ENCODE peak calls at places on chromosomes 16 and 17, in eight cellular contexts. B is stomach, H is lower leg skin, K is A549, Z is esophagus squamous epithelium, L is ovary, U is K562, F is body of pancreas. N is an unnamed sample.

GRCh38 chr17:10729334-10730193 is at the start of gene TMEM220:
- DNase-seq in B (peak), H (peak), K (peak), Z (no peak), L (peak), U (no peak), F (peak), N (no peak)

GRCh38 chr17:32555611-32556310 is 69.0 kb downstream of the CDK5R1 start:
- DNase-seq in B (no peak), H (no peak), K (no peak), Z (no peak), L (no peak), U (no peak), F (no peak), N (no peak)

GRCh38 chr17:77723909-77724875 is 234.3 kb upstream of the TNRC6C start:
- DNase-seq in B (no peak), H (peak), K (no peak), Z (no peak), L (no peak), U (no peak), F (no peak), N (no peak)

GRCh38 chr17:28746611-28747045 is 2.8 kb downstream of the TRAF4 start:
- DNase-seq in B (peak), H (no peak), K (peak), Z (no peak), L (peak), U (peak), F (peak), N (no peak)

GRCh38 chr17:54196751-54197150 is 374.0 kb downstream of the KIF2B start:
- DNase-seq in B (no peak), H (no peak), K (no peak), Z (no peak), L (no peak), U (no peak), F (no peak), N (no peak)

GRCh38 chr17:59296190-59296589 is 35.3 kb upstream of the YPEL2 start:
- DNase-seq in B (no peak), H (no peak), K (no peak), Z (no peak), L (no peak), U (no peak), F (no peak), N (no peak)

GRCh38 chr16:52572656-52573055 is 25.7 kb upstream of the TOX3 start:
- DNase-seq in B (no peak), H (no peak), K (no peak), Z (no peak), L (no peak), U (no peak), F (no peak), N (no peak)

GRCh38 chr16:57150682-57151330 is 35.0 kb downstream of the PSME3IP1 start:
- DNase-seq in B (peak), H (peak), K (no peak), Z (no peak), L (no peak), U (no peak), F (peak), N (no peak)

GRCh38 chr17:2883544-2884203 is 87.4 kb downstream of the RAP1GAP2 start:
- DNase-seq in B (no peak), H (no peak), K (peak), Z (no peak), L (no peak), U (no peak), F (peak), N (peak)

GRCh38 chr16:80034948-80035700 is 434.6 kb upstream of the MAF start:
- DNase-seq in B (no peak), H (no peak), K (peak), Z (no peak), L (no peak), U (no peak), F (no peak), N (no peak)

GRCh38 chr17:40555296-40556190 is 9.7 kb downstream of the CCR7 start:
- DNase-seq in B (peak), H (peak), K (no peak), Z (no peak), L (peak), U (no peak), F (no peak), N (no peak)

GRCh38 chr17:41864498-41864836 is 756 bp downstream of the KLHL11 start:
- DNase-seq in B (no peak), H (no peak), K (no peak), Z (no peak), L (no peak), U (no peak), F (no peak), N (no peak)

GRCh38 chr16:87860553-87861299 is 8.6 kb downstream of the SLC7A5 start:
- DNase-seq in B (no peak), H (peak), K (peak), Z (no peak), L (no peak), U (no peak), F (no peak), N (no peak)

GRCh38 chr17:12789976-12790805 is 893 bp downstream of the ARHGAP44 start:
- DNase-seq in B (peak), H (no peak), K (no peak), Z (no peak), L (peak), U (peak), F (peak), N (no peak)

GRCh38 chr17:16916557-16916920 is 55.4 kb downstream of the TNFRSF13B start:
- DNase-seq in B (peak), H (no peak), K (no peak), Z (no peak), L (no peak), U (no peak), F (no peak), N (no peak)

GRCh38 chr17:21200590-21201301 is 13.2 kb downstream of the TMEM11 start:
- DNase-seq in B (no peak), H (peak), K (no peak), Z (no peak), L (no peak), U (no peak), F (no peak), N (no peak)

GRCh38 chr17:74190807-74191206 is 12.7 kb upstream of the RPL38 start:
- DNase-seq in B (no peak), H (no peak), K (peak), Z (no peak), L (no peak), U (no peak), F (no peak), N (no peak)

GRCh38 chr17:74339537-74340195 is 13.6 kb downstream of the KIF19 start:
- DNase-seq in B (no peak), H (no peak), K (no peak), Z (no peak), L (no peak), U (no peak), F (no peak), N (no peak)

GRCh38 chr16:11359370-11359769 is 14.1 kb downstream of the RMI2 start:
- DNase-seq in B (no peak), H (no peak), K (no peak), Z (no peak), L (no peak), U (no peak), F (peak), N (peak)

GRCh38 chr17:2982854-2983636 is 80.4 kb downstream of the OR1D5 start:
- DNase-seq in B (no peak), H (peak), K (peak), Z (no peak), L (peak), U (no peak), F (no peak), N (peak)

GRCh38 chr17:28748852-28749515 is 5.2 kb downstream of the TRAF4 start:
- DNase-seq in B (no peak), H (peak), K (peak), Z (no peak), L (no peak), U (no peak), F (no peak), N (no peak)

GRCh38 chr16:57061084-57061905 is 31.1 kb upstream of the CPNE2 start:
- DNase-seq in B (peak), H (peak), K (no peak), Z (no peak), L (peak), U (no peak), F (no peak), N (peak)

GRCh38 chr16:66695935-66696668 is 441 bp downstream of the CMTM4 start:
- DNase-seq in B (peak), H (peak), K (peak), Z (no peak), L (peak), U (peak), F (peak), N (no peak)

GRCh38 chr17:77036841-77037381 is 103.9 kb upstream of the SEC14L1 start:
- DNase-seq in B (peak), H (no peak), K (no peak), Z (no peak), L (no peak), U (peak), F (no peak), N (no peak)

GRCh38 chr17:74632196-74632540 is 8.6 kb upstream of the CD300E start:
- DNase-seq in B (no peak), H (no peak), K (no peak), Z (no peak), L (no peak), U (no peak), F (no peak), N (no peak)

GRCh38 chr17:45906237-45906636 is 11.9 kb downstream of the MAPT start:
- DNase-seq in B (no peak), H (no peak), K (no peak), Z (no peak), L (no peak), U (no peak), F (no peak), N (no peak)

GRCh38 chr16:35931722-35932121 is 2472.3 kb downstream of the TP53TG3F start:
- DNase-seq in B (no peak), H (no peak), K (no peak), Z (no peak), L (no peak), U (no peak), F (no peak), N (no peak)

GRCh38 chr17:19264277-19264676 is 27.1 kb downstream of the EPN2 start:
- DNase-seq in B (no peak), H (no peak), K (no peak), Z (no peak), L (no peak), U (no peak), F (no peak), N (no peak)

GRCh38 chr16:88439706-88440105 is 13.4 kb upstream of the ZFPM1 start:
- DNase-seq in B (no peak), H (no peak), K (no peak), Z (no peak), L (no peak), U (no peak), F (no peak), N (no peak)

GRCh38 chr16:67456383-67457140 is 24.4 kb downstream of the ATP6V0D1 start:
- DNase-seq in B (peak), H (no peak), K (peak), Z (no peak), L (no peak), U (peak), F (peak), N (no peak)

GRCh38 chr16:49822649-49823370 is 33.1 kb downstream of the ZNF423 start:
- DNase-seq in B (no peak), H (no peak), K (no peak), Z (no peak), L (no peak), U (no peak), F (no peak), N (no peak)

GRCh38 chr16:78277374-78277773 is 177.9 kb downstream of the WWOX start:
- DNase-seq in B (no peak), H (no peak), K (no peak), Z (no peak), L (no peak), U (no peak), F (no peak), N (no peak)

GRCh38 chr16:65667013-65667578 is 545.2 kb upstream of the CDH11 start:
- DNase-seq in B (no peak), H (no peak), K (no peak), Z (no peak), L (no peak), U (no peak), F (no peak), N (no peak)

GRCh38 chr17:44522883-44523671 is 19.9 kb upstream of the GPATCH8 start:
- DNase-seq in B (peak), H (no peak), K (peak), Z (no peak), L (no peak), U (peak), F (peak), N (peak)

GRCh38 chr16:80971814-80972213 is 34.9 kb downstream of the CMC2 start:
- DNase-seq in B (no peak), H (no peak), K (no peak), Z (no peak), L (no peak), U (peak), F (no peak), N (no peak)

GRCh38 chr16:30958164-30959083 is 870 bp downstream of the SETD1A start:
- DNase-seq in B (peak), H (no peak), K (peak), Z (no peak), L (no peak), U (peak), F (peak), N (peak)

GRCh38 chr16:30518552-30518951 is 7.8 kb downstream of the ZNF768 start:
- DNase-seq in B (no peak), H (no peak), K (no peak), Z (no peak), L (no peak), U (no peak), F (no peak), N (no peak)

GRCh38 chr16:11232852-11233726 is 22.9 kb downstream of the SOCS1 start:
- DNase-seq in B (peak), H (peak), K (no peak), Z (no peak), L (no peak), U (peak), F (no peak), N (no peak)

GRCh38 chr17:59174671-59175070 is 19.1 kb downstream of the PRR11 start:
- DNase-seq in B (no peak), H (peak), K (no peak), Z (no peak), L (no peak), U (no peak), F (no peak), N (no peak)

GRCh38 chr16:3457434-3458252 is 14.2 kb downstream of the NAA60 start:
- DNase-seq in B (peak), H (peak), K (peak), Z (peak), L (peak), U (peak), F (peak), N (peak)
- TF ChIP-seq POLR2A in B (no peak), H (peak), K (peak), Z (no peak), L (peak), U (peak), F (peak), N (peak)

DNA sequence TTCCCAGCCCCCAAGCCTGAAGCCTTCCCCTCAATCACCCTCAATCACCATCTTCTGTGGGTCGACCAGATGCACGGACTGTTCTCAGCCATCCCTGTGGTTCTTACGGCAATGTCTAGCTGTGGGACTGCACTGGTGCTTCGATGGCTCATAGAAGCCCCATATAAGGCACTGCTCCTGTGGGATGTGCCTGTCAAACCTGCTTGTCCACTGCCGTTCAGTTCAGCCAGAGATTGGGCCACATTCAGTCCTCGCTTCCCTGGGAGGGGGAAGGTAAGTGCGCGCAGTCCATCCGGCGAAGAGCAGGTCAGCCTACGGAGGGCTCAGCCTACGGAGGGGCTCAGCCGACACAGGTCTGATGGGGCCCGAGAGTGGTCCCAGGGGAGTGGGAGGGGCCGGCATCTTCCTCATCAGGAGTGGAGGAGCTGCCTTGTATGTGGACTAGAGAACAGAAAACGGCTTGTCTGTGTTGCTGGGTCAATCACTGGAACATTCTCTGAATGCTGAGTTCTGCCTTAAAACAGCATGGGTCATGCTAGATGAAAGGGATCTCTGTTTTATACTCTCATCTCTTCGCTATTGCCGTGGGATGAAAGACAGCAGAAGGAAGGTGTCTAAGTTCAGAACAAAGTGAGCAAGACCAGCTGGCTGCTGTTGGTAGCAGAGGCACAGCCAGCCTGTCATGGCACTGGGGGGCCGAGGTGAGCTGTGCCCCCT is at the start of gene CARD14:
- DNase-seq in B (peak), H (no peak), K (no peak), Z (no peak), L (no peak), U (no peak), F (no peak), N (no peak)
- TF ChIP-seq POLR2A in B (no peak), H (no peak), K (no peak), Z (peak), L (no peak), U (no peak), F (no peak), N (no peak)

DNA sequence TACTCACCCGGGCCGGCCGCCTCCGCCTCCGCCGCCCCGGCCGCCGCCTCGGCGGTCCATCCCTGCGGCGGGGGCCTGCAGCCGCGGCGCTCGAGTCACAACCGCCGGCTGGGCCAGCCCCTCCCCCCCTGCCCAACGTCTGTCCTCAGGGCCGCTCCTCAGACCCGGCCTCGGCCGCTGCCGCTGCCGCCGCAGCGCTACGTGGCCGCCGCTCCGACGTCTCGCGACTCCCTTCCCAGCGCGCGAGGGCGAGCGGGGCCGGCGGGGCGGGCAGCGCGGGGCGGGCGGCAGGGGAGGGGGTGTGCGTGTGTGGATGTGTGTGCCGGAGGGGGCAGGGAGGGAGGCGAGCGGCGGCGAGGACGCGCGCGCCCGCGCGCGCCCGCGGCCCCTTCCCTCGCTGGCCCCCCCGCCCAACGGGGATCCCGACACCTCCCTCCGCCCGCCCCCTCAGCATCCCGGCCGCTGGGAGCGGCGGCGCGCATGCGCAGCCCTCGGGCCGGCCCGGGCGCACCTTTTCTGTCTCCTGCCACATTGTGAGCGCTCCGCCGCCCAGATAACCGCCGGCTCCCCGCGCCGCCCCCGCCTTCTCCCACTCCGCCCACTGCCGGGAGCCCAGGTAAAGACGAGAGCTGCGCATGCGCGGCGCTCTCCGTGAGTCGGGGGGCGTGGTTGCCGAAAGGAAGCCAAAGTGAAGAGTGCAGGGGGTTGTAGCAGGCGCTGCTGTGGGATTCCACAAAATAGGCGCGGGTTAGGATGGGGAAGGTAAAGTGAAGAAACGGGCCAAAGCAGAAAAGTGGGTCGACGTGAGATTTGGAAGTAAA is at the start of gene ZNF652:
- DNase-seq in B (peak), H (peak), K (peak), Z (peak), L (peak), U (peak), F (peak), N (peak)
- TF ChIP-seq POLR2A in B (no peak), H (no peak), K (peak), Z (no peak), L (peak), U (peak), F (no peak), N (peak)

GRCh38 chr16:14069818-14070217 is 1.3 kb upstream of the MRTFB start:
- DNase-seq in B (no peak), H (no peak), K (no peak), Z (no peak), L (no peak), U (no peak), F (no peak), N (no peak)

GRCh38 chr16:14071576-14072271 is 605 bp downstream of the MRTFB start:
- DNase-seq in B (no peak), H (no peak), K (no peak), Z (no peak), L (peak), U (no peak), F (no peak), N (peak)

GRCh38 chr16:14072360-14072759 is 1.2 kb downstream of the MRTFB start:
- DNase-seq in B (no peak), H (no peak), K (no peak), Z (no peak), L (no peak), U (no peak), F (no peak), N (no peak)

GRCh38 chr16:14070555-14070876 is 603 bp upstream of the MRTFB start:
- DNase-seq in B (no peak), H (no peak), K (no peak), Z (no peak), L (no peak), U (no peak), F (no peak), N (no peak)

GRCh38 chr16:14070877-14071575 is at the start of gene MRTFB:
- DNase-seq in B (peak), H (peak), K (peak), Z (no peak), L (peak), U (peak), F (peak), N (peak)
- TF ChIP-seq POLR2A in B (no peak), H (no peak), K (peak), Z (no peak), L (peak), U (peak), F (peak), N (peak)

DNA sequence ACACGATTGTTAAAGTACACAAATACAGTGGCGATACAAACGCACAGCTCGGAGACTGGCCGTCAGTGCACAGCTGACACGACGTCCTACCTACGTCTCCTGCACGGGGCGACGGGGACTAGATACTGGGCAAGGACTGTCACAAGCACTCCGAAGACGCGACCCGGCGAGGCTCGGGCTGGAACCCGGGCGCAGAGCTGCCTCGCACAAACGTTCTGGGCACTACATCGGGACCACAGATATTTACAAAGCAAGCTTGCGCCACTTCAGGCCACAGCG is 13.8 kb downstream of the SLC16A3 start:
- DNase-seq in B (no peak), H (no peak), K (no peak), Z (no peak), L (no peak), U (no peak), F (no peak), N (no peak)
- TF ChIP-seq POLR2A in B (no peak), H (no peak), K (no peak), Z (no peak), L (no peak), U (peak), F (no peak), N (no peak)

GRCh38 chr16:89711601-89712475 is 8.9 kb downstream of the VPS9D1 start:
- DNase-seq in B (peak), H (no peak), K (peak), Z (no peak), L (peak), U (peak), F (peak), N (no peak)
- TF ChIP-seq POLR2A in B (no peak), H (no peak), K (peak), Z (no peak), L (no peak), U (peak), F (peak), N (no peak)

DNA sequence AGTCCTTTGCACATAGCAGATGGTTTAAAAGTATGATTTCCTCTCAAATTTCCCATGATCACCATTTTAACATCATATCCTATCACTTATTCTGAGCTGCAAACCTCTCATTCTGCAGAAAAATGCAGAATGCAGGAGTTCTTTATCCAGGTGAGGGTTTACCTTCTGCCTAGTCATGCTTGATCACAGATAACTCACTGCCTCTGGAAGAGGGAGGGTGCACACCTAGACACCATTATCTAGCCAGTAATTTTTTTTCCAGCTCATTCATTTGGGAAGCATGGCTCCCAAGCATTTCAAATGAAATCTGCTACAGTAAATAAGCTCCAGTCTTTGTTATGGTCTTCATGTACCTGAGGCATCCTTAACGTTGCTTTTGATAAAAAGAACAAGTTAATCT is 38.0 kb downstream of the RFFL start:
- DNase-seq in B (no peak), H (no peak), K (no peak), Z (no peak), L (no peak), U (no peak), F (no peak), N (no peak)
- TF ChIP-seq POLR2A in B (no peak), H (no peak), K (no peak), Z (no peak), L (no peak), U (no peak), F (no peak), N (no peak)